ENCODE peak calls at places on chromosomes 12 and 14, in five cellular contexts. D, R, W, Z and M are unnamed samples.

GRCh38 chr12:116346751-116347150 is 69.3 kb upstream of the MED13L start:
- DNase-seq in Z (no peak), R (peak; percentile 76), W (no peak), D (no peak), M (no peak)

GRCh38 chr12:30806989-30807694 is 52.4 kb upstream of the CAPRIN2 start:
- DNase-seq in R (no peak), Z (peak; percentile 52), D (no peak), W (no peak), M (no peak)

GRCh38 chr12:59115526-59115925 is 195.2 kb upstream of the LRIG3 start:
- DNase-seq in D (no peak), Z (no peak), W (no peak), R (no peak), M (no peak)

GRCh38 chr14:47917344-47917954 is 242.0 kb upstream of the MDGA2 start:
- DNase-seq in Z (no peak), D (peak; percentile 8), R (no peak), W (no peak), M (peak; percentile 16)

GRCh38 chr12:25648460-25648859 is 95.4 kb upstream of the LMNTD1 start:
- DNase-seq in Z (peak; percentile 31), R (peak; percentile 13), D (no peak), W (no peak), M (no peak)

GRCh38 chr12:10634427-10634826 is 21.0 kb upstream of the MAGOHB start:
- DNase-seq in R (no peak), W (no peak), Z (no peak), D (no peak), M (no peak)

GRCh38 chr12:107544947-107545346 is 140.7 kb upstream of the PWP1 start:
- DNase-seq in Z (no peak), R (no peak), D (no peak), W (no peak), M (no peak)

GRCh38 chr12:53722450-53723041 is 4.7 kb downstream of the CALCOCO1 start:
- DNase-seq in D (no peak), Z (no peak), W (no peak), R (peak; percentile 20), M (peak; percentile 52)

GRCh38 chr14:24473211-24473610 is 30.6 kb upstream of the SDR39U1 start:
- DNase-seq in D (no peak), R (no peak), W (no peak), Z (no peak), M (no peak)

GRCh38 chr14:52935847-52936246 is 15.0 kb downstream of the FERMT2 start:
- DNase-seq in D (no peak), R (no peak), Z (no peak), W (no peak), M (no peak)

GRCh38 chr12:100128509-100128908 is 14.2 kb downstream of the BLTP3B start:
- DNase-seq in R (no peak), Z (peak; percentile 28), D (no peak), W (no peak), M (no peak)

GRCh38 chr12:130565189-130565588 is 150.9 kb downstream of the RIMBP2 start:
- DNase-seq in W (no peak), R (no peak), D (no peak), Z (no peak), M (no peak)

GRCh38 chr12:42636993-42637392 is 47.4 kb upstream of the PRICKLE1 start:
- DNase-seq in Z (no peak), R (no peak), W (no peak), D (no peak), M (no peak)

GRCh38 chr14:78448483-78449094 is 278.4 kb downstream of the NRXN3 start:
- DNase-seq in R (no peak), W (no peak), Z (peak; percentile 36), D (peak; percentile 59), M (peak; percentile 59)

GRCh38 chr12:6437586-6437985 is 7.2 kb upstream of the CD27 start:
- DNase-seq in R (no peak), D (no peak), Z (no peak), W (no peak), M (no peak)

GRCh38 chr12:1994429-1995143 is 9.7 kb downstream of the DCP1B start:
- DNase-seq in W (no peak), Z (no peak), R (no peak), D (no peak), M (no peak)
- TF ChIP-seq CTCF in W (no peak), Z (no peak), R (no peak), D (no peak), M (no peak)

GRCh38 chr12:45216983-45217485 is 1.1 kb downstream of the ANO6 start:
- DNase-seq in D (no peak), W (no peak), R (no peak), Z (no peak), M (no peak)
- TF ChIP-seq CTCF in D (no peak), W (no peak), R (no peak), Z (no peak), M (no peak)

GRCh38 chr14:88559852-88560251 is 3.0 kb upstream of the ZC3H14 start:
- DNase-seq in W (no peak), R (peak; percentile 38), D (no peak), Z (no peak), M (no peak)
- TF ChIP-seq CTCF in W (peak; percentile 30), R (peak; percentile 70), D (no peak), Z (peak; percentile 59), M (no peak)

GRCh38 chr12:105378821-105379400 is 48.4 kb downstream of the C12orf75 start:
- DNase-seq in D (no peak), W (no peak), Z (no peak), R (no peak), M (no peak)
- TF ChIP-seq CTCF in D (peak; percentile 36), W (no peak), Z (peak; percentile 11), R (peak; percentile 31), M (peak; percentile 14)

GRCh38 chr14:54566410-54567223 is at the start of gene SAMD4A:
- DNase-seq in W (peak; percentile 78), Z (peak; percentile 82), D (peak; percentile 83), R (peak; percentile 71), M (peak; percentile 79)
- TF ChIP-seq CTCF in W (no peak), Z (peak; percentile 60), D (peak; percentile 42), R (peak; percentile 46), M (peak; percentile 27)

GRCh38 chr12:61808856-61809255 is 451.3 kb upstream of the USP15 start:
- DNase-seq in W (no peak), D (no peak), R (no peak), Z (no peak), M (no peak)
- TF ChIP-seq CTCF in W (no peak), D (no peak), R (no peak), Z (no peak), M (no peak)

DNA sequence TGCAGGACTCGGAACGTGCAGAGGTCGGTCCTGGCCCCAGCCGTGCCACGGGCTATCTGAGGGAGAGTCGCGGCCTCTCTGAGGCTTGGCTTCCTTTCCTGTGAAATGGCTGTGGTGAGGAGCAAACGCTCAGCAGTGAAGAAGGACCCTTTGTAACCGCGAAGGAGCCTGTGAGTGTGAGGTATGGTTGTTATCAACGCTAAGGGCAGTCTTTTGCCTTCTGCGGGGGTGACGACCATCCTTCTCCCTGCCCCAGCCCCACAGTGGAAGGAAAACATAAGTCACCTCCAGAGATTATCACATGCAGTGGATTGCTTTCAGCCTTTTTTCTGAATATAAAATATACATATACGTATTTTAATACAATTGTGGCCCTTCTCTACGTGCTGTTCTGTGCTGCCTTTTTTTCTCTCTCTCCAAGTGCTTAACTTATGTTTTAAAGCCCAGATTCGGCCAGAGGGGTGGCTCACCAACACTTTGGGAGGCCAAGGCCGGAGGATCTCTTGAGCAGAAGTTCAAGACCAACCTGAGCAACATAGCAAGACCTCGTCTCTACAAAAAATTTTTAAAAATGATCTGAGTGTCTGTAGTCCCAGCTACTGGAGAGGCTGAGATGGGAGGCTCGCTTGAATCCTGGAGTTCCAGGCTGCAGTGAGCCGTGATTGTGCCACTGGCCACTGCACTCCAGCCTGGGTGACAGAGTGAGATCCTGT is 17.4 kb downstream of the TAMALIN start:
- DNase-seq in D (no peak), W (no peak), Z (no peak), R (no peak), M (no peak)
- TF ChIP-seq CTCF in D (no peak), W (no peak), Z (peak; percentile 25), R (no peak), M (no peak)

DNA sequence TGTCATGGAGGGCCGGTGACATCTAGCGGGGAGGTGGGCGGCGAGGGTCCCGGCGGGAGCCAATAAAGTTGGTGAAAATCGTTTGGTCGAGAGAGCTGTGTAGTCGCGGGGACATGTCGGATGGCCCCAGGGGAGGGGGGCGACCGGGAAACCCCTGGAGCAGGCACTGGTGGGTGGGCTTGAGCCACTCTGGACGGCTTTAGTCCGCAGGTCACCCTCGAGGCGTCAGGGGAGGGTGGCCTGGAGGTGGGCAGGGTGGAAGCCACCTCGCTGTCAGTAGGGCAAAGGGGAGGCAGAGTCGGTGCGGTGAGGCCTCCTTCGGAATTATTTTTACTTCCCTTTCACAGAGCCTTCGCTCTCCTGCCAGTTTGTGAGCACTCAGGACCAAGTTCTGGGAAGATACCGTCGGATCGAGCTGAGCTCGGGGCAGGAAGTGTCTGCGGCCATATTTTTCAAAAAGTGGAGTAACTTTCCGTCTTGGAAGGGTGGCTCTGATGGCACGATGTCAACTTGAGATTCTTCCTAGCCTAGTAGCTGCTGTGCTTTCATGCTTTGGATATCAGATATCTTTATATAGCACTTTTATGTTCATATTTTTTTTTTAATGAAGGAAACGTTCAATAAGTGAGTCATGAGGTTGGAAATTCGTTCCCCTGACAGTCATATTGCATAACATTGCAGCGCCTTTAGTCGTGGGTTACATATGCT is 28.2 kb downstream of the WBP11 start:
- DNase-seq in R (no peak), W (peak; percentile 53), Z (peak; percentile 46), D (no peak), M (peak; percentile 54)
- TF ChIP-seq CTCF in R (no peak), W (no peak), Z (no peak), D (peak; percentile 10), M (no peak)

DNA sequence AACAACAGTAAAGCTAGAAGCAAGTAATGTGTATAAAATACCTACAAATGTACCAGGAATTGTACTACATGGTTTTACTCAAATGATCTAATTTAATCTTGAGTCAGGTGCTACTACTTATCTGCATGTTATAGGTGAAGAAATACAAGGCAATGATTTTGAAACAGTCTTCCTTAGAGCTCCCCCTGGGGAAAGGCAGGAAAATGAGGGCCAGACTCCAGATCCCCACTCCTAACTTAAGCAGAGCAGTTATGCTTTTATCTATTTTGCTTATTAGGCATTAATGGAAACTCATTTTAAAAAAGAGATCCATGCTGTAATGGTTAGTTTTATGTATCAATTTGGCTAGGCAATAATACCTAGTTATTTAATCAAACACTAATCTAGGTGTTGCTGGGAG is 109.3 kb upstream of the CPSF6 start:
- DNase-seq in Z (no peak), D (no peak), R (no peak), W (no peak), M (no peak)
- TF ChIP-seq CTCF in Z (no peak), D (no peak), R (no peak), W (no peak), M (no peak)

DNA sequence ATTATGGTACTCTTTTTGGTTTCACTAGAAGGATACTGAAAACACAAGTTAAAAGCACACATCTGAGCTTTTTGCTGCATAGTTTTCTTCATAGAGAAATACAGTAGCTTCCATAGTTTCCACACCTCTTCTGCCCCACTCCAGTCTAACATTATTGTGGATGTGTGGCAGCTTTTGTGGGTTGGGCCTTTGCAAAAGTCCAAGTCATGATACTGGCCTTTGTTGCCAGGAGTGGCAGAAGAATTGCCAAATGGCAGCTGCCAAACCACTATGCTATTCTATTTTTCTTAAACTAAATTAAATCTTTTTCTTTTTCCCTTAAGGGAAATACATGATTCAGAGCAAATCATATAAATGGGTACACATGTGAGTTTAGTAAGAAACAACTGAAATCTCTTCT is 114.8 kb downstream of the PLEKHA5 start:
- DNase-seq in W (no peak), D (no peak), R (no peak), Z (no peak), M (no peak)
- TF ChIP-seq CTCF in W (no peak), D (no peak), R (no peak), Z (no peak), M (no peak)